ENCODE peak calls at places on chromosome 17, in six cellular contexts. One of them, this sample, is unnamed.

GRCh38 chr17:69031839-69032238 is 28.9 kb downstream of the ABCA9 start:
- DNase-seq in GM12865: no peak
- DNase-seq in substantia nigra: no peak
- DNase-seq in GM12891: no peak
- DNase-seq in A172: no peak
- DNase-seq in AG08395: no peak
- DNase-seq in this sample: no peak

GRCh38 chr17:8163978-8164814 is 1.4 kb upstream of the VAMP2 start:
- DNase-seq in GM12865: peak
- DNase-seq in substantia nigra: peak
- DNase-seq in GM12891: no peak
- DNase-seq in A172: peak
- DNase-seq in AG08395: peak
- DNase-seq in this sample: peak

GRCh38 chr17:50507871-50508572 is at the start of gene MYCBPAP:
- DNase-seq in GM12865: peak
- DNase-seq in substantia nigra: peak
- DNase-seq in GM12891: peak
- DNase-seq in A172: no peak
- DNase-seq in AG08395: peak
- DNase-seq in this sample: no peak

GRCh38 chr17:1312261-1312870 is 32.9 kb downstream of the TRARG1 start:
- DNase-seq in GM12865: no peak
- DNase-seq in substantia nigra: peak
- DNase-seq in GM12891: no peak
- DNase-seq in A172: no peak
- DNase-seq in AG08395: no peak
- DNase-seq in this sample: no peak

GRCh38 chr17:75691371-75692290 is 24.5 kb downstream of the SAP30BP start:
- DNase-seq in GM12865: no peak
- DNase-seq in substantia nigra: peak
- DNase-seq in GM12891: no peak
- DNase-seq in A172: peak
- DNase-seq in AG08395: no peak
- DNase-seq in this sample: peak

GRCh38 chr17:59753522-59754467 is 46.3 kb downstream of the VMP1 start:
- DNase-seq in GM12865: peak
- DNase-seq in substantia nigra: peak
- DNase-seq in GM12891: peak
- DNase-seq in A172: peak
- DNase-seq in AG08395: peak
- DNase-seq in this sample: no peak

GRCh38 chr17:32314636-32315035 is 27.3 kb downstream of the C17orf75 start:
- DNase-seq in GM12865: no peak
- DNase-seq in substantia nigra: peak
- DNase-seq in GM12891: no peak
- DNase-seq in A172: no peak
- DNase-seq in AG08395: no peak
- DNase-seq in this sample: no peak

GRCh38 chr17:80862341-80862969 is 129.2 kb upstream of the CHMP6 start:
- DNase-seq in GM12865: no peak
- DNase-seq in substantia nigra: peak
- DNase-seq in GM12891: no peak
- DNase-seq in A172: no peak
- DNase-seq in AG08395: no peak
- DNase-seq in this sample: no peak

GRCh38 chr17:15261818-15262290 is 3.3 kb downstream of the PMP22 start:
- DNase-seq in GM12865: no peak
- DNase-seq in substantia nigra: no peak
- DNase-seq in GM12891: no peak
- DNase-seq in A172: peak
- DNase-seq in AG08395: no peak
- DNase-seq in this sample: no peak

GRCh38 chr17:73586921-73587680 is 57.1 kb downstream of the SDK2 start:
- DNase-seq in GM12865: no peak
- DNase-seq in substantia nigra: peak
- DNase-seq in GM12891: no peak
- DNase-seq in A172: peak
- DNase-seq in AG08395: peak
- DNase-seq in this sample: no peak

GRCh38 chr17:67608691-67609090 is 109.0 kb upstream of the NOL11 start:
- DNase-seq in GM12865: peak
- DNase-seq in substantia nigra: peak
- DNase-seq in GM12891: no peak
- DNase-seq in A172: peak
- DNase-seq in AG08395: peak
- DNase-seq in this sample: peak

GRCh38 chr17:83015511-83015910 is 63.9 kb upstream of the METRNL start:
- DNase-seq in GM12865: no peak
- DNase-seq in substantia nigra: no peak
- DNase-seq in GM12891: no peak
- DNase-seq in A172: no peak
- DNase-seq in AG08395: no peak
- DNase-seq in this sample: no peak

GRCh38 chr17:79469646-79470045 is 141.2 kb downstream of the RBFOX3 start:
- DNase-seq in GM12865: no peak
- DNase-seq in substantia nigra: no peak
- DNase-seq in GM12891: no peak
- DNase-seq in A172: no peak
- DNase-seq in AG08395: no peak
- DNase-seq in this sample: no peak

GRCh38 chr17:34276826-34277225 is 6.8 kb downstream of the CCL7 start:
- DNase-seq in GM12865: no peak
- DNase-seq in substantia nigra: no peak
- DNase-seq in GM12891: no peak
- DNase-seq in A172: no peak
- DNase-seq in AG08395: no peak
- DNase-seq in this sample: no peak

GRCh38 chr17:9079461-9080103 is 58.3 kb downstream of the NTN1 start:
- DNase-seq in GM12865: no peak
- DNase-seq in substantia nigra: no peak
- DNase-seq in GM12891: no peak
- DNase-seq in A172: no peak
- DNase-seq in AG08395: no peak
- DNase-seq in this sample: no peak

GRCh38 chr17:4249452-4250029 is 14.2 kb downstream of the ANKFY1 start:
- DNase-seq in GM12865: peak
- DNase-seq in substantia nigra: no peak
- DNase-seq in GM12891: peak
- DNase-seq in A172: peak
- DNase-seq in AG08395: peak
- DNase-seq in this sample: no peak

GRCh38 chr17:43986225-43986981 is 18.0 kb upstream of the NAGS start:
- DNase-seq in GM12865: no peak
- DNase-seq in substantia nigra: no peak
- DNase-seq in GM12891: no peak
- DNase-seq in A172: no peak
- DNase-seq in AG08395: no peak
- DNase-seq in this sample: no peak

GRCh38 chr17:3554440-3554839 is 3.2 kb downstream of the TRPV3 start:
- DNase-seq in GM12865: no peak
- DNase-seq in substantia nigra: no peak
- DNase-seq in GM12891: no peak
- DNase-seq in A172: no peak
- DNase-seq in AG08395: no peak
- DNase-seq in this sample: no peak

GRCh38 chr17:68450391-68450790 is 6.9 kb downstream of the WIPI1 start:
- DNase-seq in GM12865: no peak
- DNase-seq in substantia nigra: no peak
- DNase-seq in GM12891: no peak
- DNase-seq in A172: no peak
- DNase-seq in AG08395: no peak
- DNase-seq in this sample: no peak

GRCh38 chr17:17264430-17264829 is 16.6 kb downstream of the COPS3 start:
- DNase-seq in GM12865: no peak
- DNase-seq in substantia nigra: no peak
- DNase-seq in GM12891: no peak
- DNase-seq in A172: no peak
- DNase-seq in AG08395: no peak
- DNase-seq in this sample: no peak

GRCh38 chr17:53032861-53033271 is 789.9 kb upstream of the KIF2B start:
- DNase-seq in GM12865: peak
- DNase-seq in substantia nigra: no peak
- DNase-seq in GM12891: no peak
- DNase-seq in A172: peak
- DNase-seq in AG08395: no peak
- DNase-seq in this sample: no peak

GRCh38 chr17:35212668-35213067 is 18.5 kb upstream of the SLC35G3 start:
- DNase-seq in GM12865: no peak
- DNase-seq in substantia nigra: no peak
- DNase-seq in GM12891: no peak
- DNase-seq in A172: peak
- DNase-seq in AG08395: no peak
- DNase-seq in this sample: no peak

GRCh38 chr17:34378664-34379101 is 15.7 kb upstream of the CCL1 start:
- DNase-seq in GM12865: peak
- DNase-seq in substantia nigra: no peak
- DNase-seq in GM12891: peak
- DNase-seq in A172: no peak
- DNase-seq in AG08395: no peak
- DNase-seq in this sample: no peak

GRCh38 chr17:29615048-29615385 is 7.7 kb downstream of the CORO6 start:
- DNase-seq in GM12865: no peak
- DNase-seq in substantia nigra: no peak
- DNase-seq in GM12891: peak
- DNase-seq in A172: no peak
- DNase-seq in AG08395: no peak
- DNase-seq in this sample: no peak